ENCODE peak calls at places on chromosomes 2 and 18, in ten cellular contexts. S is PC-9; E is NT2/D1; B is CD8-positive, alpha-beta memory T cell; M is keratinocyte; L is naive thymus-derived CD4-positive, alpha-beta T cell; X is ascending aorta; P is H1; G is aorta; K is CD4-positive, CD25-positive, alpha-beta regulatory T cell. W is an unnamed sample.

GRCh38 chr2:200742426-200742825 is 69.3 kb upstream of the BZW1 start:
- DNase-seq in L (no peak), S (no peak), M (no peak), B (no peak), P (peak; percentile 35), K (no peak), G (peak; percentile 90), X (peak; percentile 69), E (no peak), W (no peak)

GRCh38 chr2:163266772-163267171 is 428.2 kb upstream of the KCNH7 start:
- DNase-seq in G (no peak), E (no peak), L (no peak), X (no peak), M (peak; percentile 49), S (peak; percentile 1), K (no peak), P (no peak), B (no peak), W (no peak)

GRCh38 chr2:197122821-197123220 is 187.8 kb downstream of the ANKRD44 start:
- DNase-seq in M (no peak), G (no peak), L (no peak), E (no peak), P (no peak), K (no peak), X (no peak), S (no peak), B (no peak), W (no peak)

GRCh38 chr2:118224144-118224887 is 136.0 kb downstream of the INSIG2 start:
- DNase-seq in G (no peak), B (no peak), M (no peak), E (peak; percentile 25), K (peak; percentile 4), L (no peak), P (peak; percentile 72), X (no peak), S (no peak), W (no peak)

GRCh38 chr2:160351978-160352377 is 141.6 kb downstream of the RBMS1 start:
- DNase-seq in P (no peak), K (no peak), M (no peak), S (no peak), L (no peak), G (no peak), B (no peak), E (no peak), X (no peak), W (no peak)

GRCh38 chr2:10133007-10133647 is 10.6 kb downstream of the RRM2 start:
- DNase-seq in L (no peak), X (no peak), G (no peak), K (no peak), P (peak; percentile 51), S (no peak), B (no peak), M (no peak), E (no peak), W (no peak)

GRCh38 chr2:220748875-220749479 is 823.1 kb downstream of the EPHA4 start:
- DNase-seq in K (no peak), X (no peak), E (no peak), P (no peak), L (no peak), B (no peak), S (no peak), M (no peak), G (no peak), W (no peak)

GRCh38 chr18:14086459-14087231 is 45.6 kb downstream of the ZNF519 start:
- DNase-seq in P (peak; percentile 60), X (no peak), G (no peak), M (no peak), L (no peak), B (no peak), E (peak; percentile 30), K (no peak), S (peak; percentile 19), W (peak; percentile 57)

GRCh38 chr2:72991439-72991725 is 74.1 kb downstream of the EMX1 start:
- DNase-seq in S (no peak), G (peak; percentile 49), B (no peak), K (no peak), X (no peak), E (no peak), P (peak; percentile 35), L (no peak), M (no peak), W (no peak)
- H3K27me3 ChIP-seq in S (no peaks in the 10 kb centered on the region), G (no peaks in the 10 kb centered on the region), B (no peaks in the 10 kb centered on the region), K (no peaks in the 10 kb centered on the region), X (no peaks in the 10 kb centered on the region), E (no peaks in the 10 kb centered on the region), P (no peaks in the 10 kb centered on the region), L (no peaks in the 10 kb centered on the region), M (no peaks in the 10 kb centered on the region), W (no peaks in the 10 kb centered on the region)

DNA sequence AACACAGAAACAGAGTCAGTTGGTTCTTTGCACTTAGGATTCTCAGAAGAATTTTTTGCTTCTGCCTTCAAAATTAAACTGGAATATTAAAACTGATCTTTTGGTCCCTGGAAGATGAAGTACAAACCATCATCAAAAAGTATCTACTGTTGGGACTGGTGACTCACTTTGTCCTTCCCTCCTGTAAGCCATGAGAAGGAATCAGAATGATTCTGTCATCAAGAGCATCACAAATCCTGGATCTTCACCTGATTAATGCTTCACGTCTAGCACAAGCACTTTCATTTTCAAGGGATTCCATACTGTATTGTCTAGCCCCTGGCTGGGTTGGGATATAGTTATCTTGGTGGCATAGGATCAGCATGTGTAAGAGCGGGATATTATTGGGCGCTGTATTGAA is 69.3 kb upstream of the CYP1B1 start:
- DNase-seq in B (no peak), K (no peak), M (no peak), L (no peak), E (no peak), X (no peak), S (no peak), P (no peak), G (no peak), W (no peak)
- H3K4me3 ChIP-seq in B (no peak overlapping the region), K (no peak overlapping the region), M (no peak overlapping the region), L (no peak overlapping the region), E (no peak overlapping the region), X (no peak overlapping the region), S (peak overlapping the region; percentile 43), P (no peak overlapping the region), G (no peak overlapping the region), W (no peak overlapping the region)

GRCh38 chr2:121286506-121286905 is 1.5 kb upstream of the TFCP2L1 start:
- DNase-seq in M (no peak), E (no peak), P (no peak), K (no peak), G (no peak), L (no peak), S (no peak), X (no peak), B (no peak), W (no peak)

GRCh38 chr2:121285926-121286325 is 924 bp upstream of the TFCP2L1 start:
- DNase-seq in E (no peak), X (no peak), B (no peak), G (no peak), L (no peak), K (no peak), P (no peak), M (no peak), S (no peak), W (no peak)

GRCh38 chr2:121283670-121284245 is 1.2 kb downstream of the TFCP2L1 start:
- DNase-seq in X (no peak), L (no peak), B (no peak), M (no peak), S (no peak), E (no peak), P (no peak), G (no peak), K (no peak), W (peak; percentile 57)

GRCh38 chr2:121284424-121285076 is 452 bp downstream of the TFCP2L1 start:
- DNase-seq in P (peak; percentile 79), L (no peak), K (no peak), M (no peak), B (no peak), X (no peak), E (no peak), S (peak; percentile 34), G (no peak), W (no peak)

DNA sequence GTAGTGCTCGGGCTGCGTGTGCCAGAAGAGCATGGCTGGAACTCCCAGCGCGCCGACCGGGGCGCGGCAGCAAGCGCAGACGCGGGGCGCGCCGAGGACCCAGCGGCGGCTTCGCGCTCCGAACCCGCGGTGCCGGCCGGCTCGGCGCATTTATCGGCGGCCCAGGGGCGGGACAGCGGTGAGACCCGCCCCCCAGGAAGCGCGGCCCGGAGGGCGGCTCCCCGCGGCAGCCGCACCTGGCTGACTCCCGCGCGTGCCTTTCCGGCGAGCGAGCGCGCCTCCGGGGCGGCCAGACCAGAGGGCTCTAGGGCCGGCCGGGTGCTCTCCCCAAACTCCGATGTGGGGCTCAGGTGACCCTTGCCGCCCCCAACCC is at the start of gene TFCP2L1:
- DNase-seq in K (no peak), L (no peak), S (peak; percentile 76), G (no peak), P (no peak), E (no peak), M (no peak), B (no peak), X (no peak), W (peak; percentile 71)
- H3K27me3 ChIP-seq in K (peaks cover 12% of the 10 kb centered on the region), L (no peaks in the 10 kb centered on the region), S (no peaks in the 10 kb centered on the region), G (no peaks in the 10 kb centered on the region), P (peaks cover 7% of the 10 kb centered on the region), E (peaks cover 27% of the 10 kb centered on the region), M (no peaks in the 10 kb centered on the region), B (peaks cover 11% of the 10 kb centered on the region), X (peaks cover 8% of the 10 kb centered on the region), W (no peaks in the 10 kb centered on the region)

GRCh38 chr2:202023904-202024266 is 9.8 kb upstream of the FZD7 start:
- DNase-seq in K (no peak), G (no peak), M (no peak), P (peak; percentile 63), S (no peak), E (no peak), B (no peak), X (no peak), L (no peak), W (no peak)

GRCh38 chr2:202019689-202020450 is 13.8 kb upstream of the FZD7 start:
- DNase-seq in X (no peak), M (no peak), S (no peak), K (no peak), L (no peak), G (no peak), E (no peak), B (no peak), P (no peak), W (no peak)

GRCh38 chr2:202024871-202025270 is 8.8 kb upstream of the FZD7 start:
- DNase-seq in X (no peak), L (no peak), G (no peak), E (no peak), S (no peak), B (no peak), K (no peak), P (no peak), M (no peak), W (no peak)

GRCh38 chr2:202023198-202023903 is 10.3 kb upstream of the FZD7 start:
- DNase-seq in S (no peak), P (peak; percentile 71), E (peak; percentile 94), X (no peak), B (no peak), G (no peak), M (no peak), K (no peak), L (no peak), W (peak; percentile 98)

DNA sequence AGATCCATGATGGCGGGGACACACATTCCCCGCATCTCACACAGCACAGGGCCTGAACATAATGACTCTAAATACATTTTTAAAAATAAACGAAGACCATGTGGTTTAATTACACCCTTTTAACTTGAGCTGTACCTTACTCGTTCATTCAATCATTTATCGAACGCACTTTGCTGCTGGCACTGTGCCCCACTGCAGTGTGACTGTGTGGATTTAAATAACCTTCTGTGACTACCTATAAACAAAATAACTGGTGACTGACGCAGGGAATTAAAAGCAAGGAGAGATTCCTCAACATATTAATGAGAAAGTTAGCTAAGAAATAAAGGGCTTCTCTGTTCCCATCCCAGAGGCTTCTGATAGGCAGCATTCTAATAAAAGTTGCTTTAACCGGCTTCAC is 10.9 kb upstream of the FZD7 start:
- DNase-seq in M (no peak), L (no peak), E (no peak), G (no peak), X (no peak), S (no peak), B (no peak), P (no peak), K (no peak), W (peak; percentile 28)
- H3K4me3 ChIP-seq in M (no peak overlapping the region), L (no peak overlapping the region), E (no peak overlapping the region), G (no peak overlapping the region), X (no peak overlapping the region), S (no peak overlapping the region), B (no peak overlapping the region), P (no peak overlapping the region), K (no peak overlapping the region), W (no peak overlapping the region)

W was measured in HAP-1.